ENCODE peak calls at places on chromosomes 16 and 17, in eight cellular contexts. N is Panc1, Y is upper lobe of left lung, A is K562, R is GM12878, I is HCT116, P is HepG2, B is GM23338. V is an unnamed sample.

GRCh38 chr16:15907863-15908478 is 19.6 kb upstream of the CEP20 start:
- ATAC-seq in P (peak), I (peak), R (peak), A (peak), B (peak), Y (peak), N (peak), V (no peak)

GRCh38 chr16:48537909-48538745 is 71.9 kb downstream of the N4BP1 start:
- ATAC-seq in Y (no peak), N (no peak), P (no peak), I (no peak), A (no peak), B (no peak), R (no peak), V (peak)

GRCh38 chr17:22286337-22287041 is 594.2 kb downstream of the KCNJ18 start:
- ATAC-seq in A (peak), R (no peak), I (no peak), B (no peak), Y (no peak), N (no peak), P (no peak), V (no peak)

GRCh38 chr17:78617371-78618061 is 40.3 kb upstream of the DNAH17 start:
- ATAC-seq in R (no peak), Y (no peak), A (no peak), N (no peak), I (no peak), B (no peak), P (no peak), V (peak)

GRCh38 chr17:69428252-69428980 is 13.9 kb downstream of the MAP2K6 start:
- ATAC-seq in P (no peak), Y (no peak), A (no peak), B (no peak), R (peak), N (no peak), I (no peak), V (no peak)

GRCh38 chr16:87834668-87835473 is 34.4 kb downstream of the SLC7A5 start:
- ATAC-seq in N (no peak), Y (no peak), I (peak), A (no peak), P (no peak), B (no peak), R (no peak), V (no peak)

GRCh38 chr16:50059669-50060068 is 6.1 kb upstream of the HEATR3 start:
- ATAC-seq in A (peak), I (no peak), B (no peak), R (no peak), N (no peak), P (peak), Y (no peak), V (no peak)

GRCh38 chr16:30335598-30336474 is 19.3 kb downstream of the CD2BP2 start:
- ATAC-seq in B (peak), Y (peak), N (peak), P (peak), I (no peak), A (peak), R (peak), V (no peak)

GRCh38 chr16:85998868-85999729 is 100.1 kb downstream of the IRF8 start:
- ATAC-seq in P (no peak), B (no peak), A (no peak), Y (no peak), R (peak), N (no peak), I (no peak), V (no peak)

GRCh38 chr16:85568519-85568918 is 44.6 kb upstream of the GSE1 start:
- ATAC-seq in N (no peak), B (no peak), R (no peak), I (no peak), P (no peak), Y (peak), A (peak), V (peak)

GRCh38 chr17:4514206-4514605 is 15.5 kb downstream of the SPNS2 start:
- ATAC-seq in Y (peak), A (no peak), B (peak), I (peak), N (no peak), P (no peak), R (no peak), V (no peak)

GRCh38 chr17:12296120-12296727 is 275.5 kb downstream of the MAP2K4 start:
- ATAC-seq in R (peak), Y (no peak), B (peak), P (no peak), I (no peak), A (no peak), N (no peak), V (no peak)

GRCh38 chr17:17669081-17669850 is 12.0 kb upstream of the RAI1 start:
- ATAC-seq in P (peak), N (no peak), R (no peak), Y (no peak), B (no peak), A (no peak), I (no peak), V (no peak)

GRCh38 chr17:81519284-81520020 is 6.9 kb upstream of the ACTG1 start:
- ATAC-seq in I (peak), B (peak), A (peak), N (peak), Y (peak), P (peak), R (peak), V (no peak)

GRCh38 chr17:60398227-60398959 is 6.5 kb upstream of the USP32 start:
- ATAC-seq in N (no peak), I (no peak), R (peak), B (no peak), A (no peak), Y (no peak), P (no peak), V (no peak)

GRCh38 chr16:85077576-85078125 is 34.6 kb downstream of the CIBAR2 start:
- ATAC-seq in P (no peak), N (no peak), A (no peak), R (no peak), B (no peak), I (no peak), Y (no peak), V (no peak)

GRCh38 chr17:34892864-34893263 is 68.4 kb downstream of the CCT6B start:
- ATAC-seq in B (peak), I (peak), R (peak), A (peak), P (peak), N (peak), Y (peak), V (no peak)

GRCh38 chr16:54366005-54366634 is 79.5 kb upstream of the IRX3 start:
- ATAC-seq in Y (peak), A (no peak), R (no peak), B (no peak), I (no peak), N (no peak), P (no peak), V (no peak)

GRCh38 chr17:28536532-28537218 is 15.7 kb downstream of the UNC119 start:
- ATAC-seq in A (no peak), R (no peak), I (no peak), N (no peak), B (no peak), Y (no peak), P (peak), V (no peak)

GRCh38 chr16:28985611-28986041 is 774 bp downstream of the LAT start:
- ATAC-seq in B (no peak), P (no peak), N (no peak), A (no peak), I (no peak), R (no peak), Y (peak), V (no peak)

GRCh38 chr16:85520853-85521736 is 92.0 kb upstream of the GSE1 start:
- ATAC-seq in R (no peak), Y (peak), I (peak), P (no peak), B (no peak), N (no peak), A (no peak), V (no peak)

GRCh38 chr17:68346448-68346847 is 55.2 kb downstream of the ARSG start:
- ATAC-seq in B (peak), I (no peak), P (no peak), N (no peak), R (peak), Y (peak), A (no peak), V (no peak)

GRCh38 chr16:81765111-81765919 is 13.8 kb upstream of the PLCG2 start:
- ATAC-seq in I (no peak), R (no peak), B (no peak), N (no peak), Y (peak), P (no peak), A (no peak), V (no peak)

GRCh38 chr17:77923776-77924513 is 34.6 kb upstream of the TNRC6C start:
- ATAC-seq in A (no peak), I (no peak), R (no peak), P (no peak), Y (no peak), B (peak), N (no peak), V (no peak)

GRCh38 chr16:79784007-79784406 is 183.5 kb upstream of the MAF start:
- ATAC-seq in Y (no peak), R (no peak), I (no peak), P (no peak), N (no peak), B (no peak), A (no peak), V (no peak)

GRCh38 chr17:7043544-7044268 is at the start of gene SLC16A11:
- ATAC-seq in I (no peak), B (peak), N (peak), R (peak), P (no peak), A (no peak), Y (peak), V (peak)

GRCh38 chr17:79622201-79622601 is 11.3 kb upstream of the RBFOX3 start:
- ATAC-seq in R (no peak), B (no peak), N (no peak), P (no peak), A (no peak), I (no peak), Y (no peak), V (no peak)

GRCh38 chr17:55728361-55728760 is 5.7 kb upstream of the TMEM100 start:
- ATAC-seq in I (no peak), B (no peak), R (no peak), N (no peak), A (no peak), P (no peak), Y (no peak), V (no peak)

GRCh38 chr16:56317998-56318912 is 107.1 kb downstream of the AMFR start:
- ATAC-seq in I (peak), Y (peak), P (peak), B (peak), A (peak), R (peak), N (peak), V (peak)
- TF ChIP-seq POLR2AphosphoS5 in I (peak), Y (no peak), P (no peak), B (no peak), A (no peak), R (no peak), N (no peak), V (peak)

GRCh38 chr17:58334661-58335060 is 6.1 kb upstream of the TSPOAP1 start:
- ATAC-seq in B (no peak), I (no peak), Y (no peak), P (no peak), N (no peak), R (no peak), A (no peak), V (no peak)

GRCh38 chr17:58331815-58332719 is 3.5 kb upstream of the TSPOAP1 start:
- ATAC-seq in Y (peak), R (peak), P (no peak), A (peak), N (no peak), B (no peak), I (no peak), V (peak)

GRCh38 chr17:58335061-58335731 is 6.6 kb upstream of the TSPOAP1 start:
- ATAC-seq in A (no peak), R (no peak), I (no peak), Y (no peak), P (no peak), B (no peak), N (no peak), V (no peak)

GRCh38 chr17:58332720-58333395 is 4.3 kb upstream of the TSPOAP1 start:
- ATAC-seq in Y (no peak), P (no peak), A (no peak), N (no peak), I (no peak), B (no peak), R (no peak), V (no peak)

GRCh38 chr17:58333396-58334207 is 5.0 kb upstream of the TSPOAP1 start:
- ATAC-seq in R (no peak), P (no peak), Y (no peak), I (no peak), N (no peak), A (no peak), B (no peak), V (no peak)
- H3K4me3 ChIP-seq in R (peak), P (no peak), Y (no peak), I (no peak), N (no peak), A (peak), B (no peak), V (peak)

GRCh38 chr17:31052187-31052889 is 42.4 kb upstream of the NF1 start:
- ATAC-seq in Y (peak), N (peak), A (peak), P (peak), R (no peak), I (peak), B (no peak), V (peak)
- TF ChIP-seq POLR2AphosphoS5 in Y (no peak), N (no peak), A (no peak), P (no peak), R (no peak), I (no peak), B (no peak), V (peak)

GRCh38 chr16:72311426-72311825 is 139.5 kb upstream of the PMFBP1 start:
- ATAC-seq in B (no peak), N (no peak), Y (no peak), P (no peak), A (no peak), I (no peak), R (no peak), V (no peak)

GRCh38 chr16:72312862-72313261 is 140.9 kb upstream of the PMFBP1 start:
- ATAC-seq in P (no peak), R (no peak), N (no peak), B (no peak), A (no peak), Y (no peak), I (no peak), V (no peak)

GRCh38 chr16:72313903-72314302 is 141.9 kb upstream of the PMFBP1 start:
- ATAC-seq in I (no peak), A (no peak), Y (no peak), B (no peak), P (no peak), N (no peak), R (no peak), V (no peak)

GRCh38 chr16:72317378-72317777 is 145.4 kb upstream of the PMFBP1 start:
- ATAC-seq in R (no peak), N (no peak), Y (no peak), A (no peak), P (no peak), B (no peak), I (no peak), V (peak)
- H3K4me3 ChIP-seq in R (no peak), N (no peak), Y (no peak), A (no peak), P (no peak), B (no peak), I (no peak), V (no peak)

GRCh38 chr17:8186446-8186786 is 3.6 kb downstream of the BORCS6 start:
- ATAC-seq in A (no peak), P (no peak), N (peak), R (peak), Y (no peak), B (no peak), I (peak), V (no peak)

GRCh38 chr17:8186787-8187516 is 3.0 kb downstream of the BORCS6 start:
- ATAC-seq in Y (peak), N (peak), A (peak), P (peak), B (peak), I (peak), R (peak), V (peak)

GRCh38 chr17:8189041-8189710 is 804 bp downstream of the BORCS6 start:
- ATAC-seq in R (peak), B (no peak), A (peak), P (peak), N (no peak), I (no peak), Y (no peak), V (no peak)

GRCh38 chr17:8188408-8188839 is 1.6 kb downstream of the BORCS6 start:
- ATAC-seq in N (no peak), I (no peak), Y (no peak), P (no peak), A (no peak), B (no peak), R (no peak), V (no peak)

DNA sequence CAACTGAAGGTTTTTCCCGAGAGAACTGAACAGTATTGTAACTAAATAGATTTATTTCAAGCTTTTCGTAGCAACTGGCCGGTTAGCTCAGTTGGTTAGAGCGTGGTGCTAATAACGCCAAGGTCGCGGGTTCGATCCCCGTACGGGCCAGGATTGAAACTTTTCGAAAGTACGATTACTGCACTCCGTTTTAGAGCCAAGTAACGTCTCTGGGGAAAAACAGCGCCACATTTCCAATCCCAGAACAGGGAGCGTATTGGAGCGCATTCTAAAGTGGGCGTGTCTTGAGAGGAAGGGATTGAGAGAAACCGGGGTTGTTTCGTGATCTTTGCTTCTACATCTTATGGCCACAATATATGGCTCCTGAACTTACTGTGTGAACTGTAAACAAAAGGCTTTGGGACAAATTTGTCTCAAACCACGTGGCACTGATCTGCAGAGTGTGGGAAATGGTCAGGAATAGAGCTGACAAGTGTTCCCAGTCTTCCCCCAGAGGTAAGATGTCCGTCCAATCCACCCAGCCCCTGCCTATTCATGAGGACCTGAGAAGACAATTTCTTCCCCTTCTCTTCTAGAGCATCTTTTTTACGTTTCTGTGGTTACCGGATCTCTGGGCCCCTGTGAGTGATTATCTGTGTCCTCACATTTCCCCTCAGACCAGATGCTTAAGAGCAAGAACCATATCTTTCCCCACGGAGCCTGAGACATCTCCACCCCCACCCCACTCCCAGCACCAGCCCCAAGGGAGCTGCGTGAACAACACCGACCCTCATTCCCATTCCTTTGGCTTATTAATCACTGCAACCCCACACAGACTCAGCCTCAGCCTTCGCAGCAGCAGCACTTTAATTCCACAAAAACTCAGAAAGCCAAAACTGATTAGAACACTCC is 2.2 kb downstream of the BORCS6 start:
- ATAC-seq in N (peak), P (peak), I (peak), B (peak), Y (peak), A (peak), R (peak), V (peak)
- TF ChIP-seq POLR2AphosphoS5 in N (peak), P (peak), I (no peak), B (peak), Y (peak), A (peak), R (peak), V (peak)

DNA sequence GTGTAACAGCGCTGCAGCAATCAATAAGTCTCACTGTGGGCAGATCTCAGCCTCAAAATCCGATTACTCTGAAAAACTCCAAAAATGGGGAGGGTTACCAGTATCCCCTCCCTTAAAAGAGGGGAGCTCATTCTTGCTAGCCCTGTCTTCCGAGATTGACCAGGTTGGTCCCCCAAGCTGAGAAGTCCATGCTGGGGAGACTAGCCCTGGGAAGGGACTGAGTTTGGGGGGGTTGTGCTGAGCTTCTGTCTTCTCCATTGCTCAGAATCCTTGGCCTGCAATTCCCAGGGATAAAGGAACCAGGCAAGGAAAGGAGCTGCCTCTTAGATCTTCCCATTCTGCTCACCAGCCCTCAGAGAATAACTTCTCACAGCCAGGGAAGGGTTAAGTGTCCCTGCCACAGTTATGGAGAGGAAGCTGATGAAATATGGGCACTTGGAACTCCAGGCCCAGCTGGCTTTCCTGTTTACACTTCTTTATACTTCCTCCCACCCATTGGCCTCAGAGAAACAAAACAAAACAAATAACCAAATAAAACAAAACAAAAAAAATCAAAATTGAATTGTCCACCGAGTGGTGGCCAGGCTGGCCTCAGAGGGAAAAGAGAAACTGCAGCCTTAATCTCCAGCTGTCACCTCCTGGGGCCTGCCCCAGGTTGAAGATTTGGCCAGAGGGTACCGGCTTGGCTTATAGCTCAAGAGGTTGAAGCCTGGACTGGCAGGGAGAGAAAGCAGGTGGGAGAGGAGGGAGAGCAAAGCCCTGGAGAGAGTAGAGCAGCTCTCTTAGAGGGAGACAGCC is 2.6 kb downstream of the HOXB3 start:
- ATAC-seq in I (no peak), N (peak), Y (no peak), P (no peak), R (no peak), A (no peak), B (no peak), V (no peak)
- H3K4me3 ChIP-seq in I (no peak), N (peak), Y (no peak), P (no peak), R (no peak), A (no peak), B (no peak), V (no peak)

GRCh38 chr17:75826561-75827290 is 17.5 kb downstream of the UNC13D start:
- ATAC-seq in R (no peak), A (no peak), P (peak), I (peak), N (no peak), Y (no peak), B (no peak), V (peak)

GRCh38 chr17:75824591-75825518 is 19.3 kb downstream of the UNC13D start:
- ATAC-seq in I (no peak), A (peak), N (no peak), R (no peak), Y (no peak), P (no peak), B (no peak), V (no peak)

GRCh38 chr17:75827291-75828050 is 16.7 kb downstream of the UNC13D start:
- ATAC-seq in P (peak), Y (peak), N (peak), R (peak), A (peak), B (peak), I (peak), V (peak)

GRCh38 chr17:75824050-75824552 is 20.1 kb downstream of the UNC13D start:
- ATAC-seq in R (no peak), P (no peak), Y (no peak), B (no peak), A (no peak), I (no peak), N (no peak), V (no peak)

DNA sequence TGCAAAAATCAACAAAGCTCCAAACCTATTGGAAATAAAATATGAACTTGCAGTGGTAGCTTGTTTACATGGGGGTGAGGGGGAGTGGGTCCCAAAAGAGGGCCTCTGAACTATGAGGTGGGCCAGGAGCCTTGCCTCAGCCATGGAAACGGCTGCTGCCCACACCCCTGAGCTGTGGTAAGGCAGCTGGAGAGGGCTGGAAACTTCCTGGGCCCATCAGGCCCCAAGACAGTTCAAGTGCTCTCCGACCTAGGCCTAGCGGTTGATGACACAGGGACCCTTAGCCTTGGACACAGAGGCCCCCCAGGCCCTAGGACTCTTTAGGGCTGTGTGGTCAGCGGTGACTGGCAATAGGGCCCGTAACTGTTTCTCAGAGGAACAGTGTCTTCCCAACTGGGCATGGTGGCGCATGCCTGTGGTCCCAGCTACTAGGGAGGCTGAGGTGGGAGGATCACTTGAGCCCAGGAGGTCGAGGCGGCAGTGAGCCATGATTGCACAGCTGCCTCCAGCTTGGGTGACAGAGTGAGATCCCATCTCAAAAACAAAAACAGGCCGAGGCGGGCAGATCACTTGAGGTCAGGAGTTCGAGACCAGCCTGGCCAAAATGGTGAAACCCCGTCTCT is 18.3 kb downstream of the UNC13D start:
- ATAC-seq in P (no peak), R (no peak), N (no peak), A (no peak), Y (no peak), B (no peak), I (no peak), V (no peak)
- TF ChIP-seq POLR2AphosphoS5 in P (peak), R (no peak), N (no peak), A (no peak), Y (no peak), B (no peak), I (no peak), V (no peak)